ENCODE peak calls at places on chromosomes 1 and 21, in ten cellular contexts. Y, J, B, R, V, H, T, U, D and M are unnamed samples.

GRCh38 chr1:26155370-26156284 is 3.3 kb upstream of the FAM110D start:
- DNase-seq in T (no peak), D (no peak), Y (no peak), U (no peak), B (no peak), R (no peak), H (no peak), V (no peak), J (no peak), M (no peak)

GRCh38 chr1:45230537-45230936 is 24.1 kb upstream of the ZSWIM5 start:
- DNase-seq in H (no peak), T (no peak), D (no peak), V (no peak), J (no peak), R (no peak), U (no peak), B (no peak), Y (no peak), M (no peak)

GRCh38 chr21:14888202-14888601 is 176.6 kb downstream of the NRIP1 start:
- DNase-seq in Y (no peak), T (no peak), R (no peak), B (no peak), V (no peak), U (no peak), H (no peak), J (no peak), D (no peak), M (no peak)

GRCh38 chr1:67889940-67890567 is 56.8 kb upstream of the GNG12 start:
- DNase-seq in Y (peak), V (no peak), U (peak), B (peak), H (no peak), R (no peak), D (peak), T (no peak), J (no peak), M (no peak)

GRCh38 chr1:203682401-203683383 is 56.1 kb downstream of the ATP2B4 start:
- DNase-seq in Y (peak), V (no peak), U (no peak), R (peak), J (no peak), T (no peak), D (peak), H (peak), B (no peak), M (no peak)

GRCh38 chr1:156859523-156860112 is 701 bp upstream of the INSRR start:
- DNase-seq in U (peak), H (no peak), D (peak), B (peak), J (no peak), R (no peak), Y (no peak), T (no peak), V (peak), M (peak)

GRCh38 chr1:32063261-32063681 is 9.5 kb upstream of the TMEM39B start:
- DNase-seq in R (no peak), U (peak), J (no peak), H (no peak), Y (peak), V (no peak), B (peak), D (peak), T (peak), M (peak)

GRCh38 chr1:244751271-244751895 is 84.1 kb upstream of the COX20 start:
- DNase-seq in B (no peak), R (no peak), V (no peak), D (no peak), J (no peak), U (no peak), H (no peak), Y (no peak), T (no peak), M (no peak)

GRCh38 chr21:14306143-14306907 is 76.6 kb downstream of the HSPA13 start:
- DNase-seq in U (peak), Y (peak), B (no peak), V (no peak), J (no peak), D (peak), R (no peak), H (no peak), T (no peak), M (no peak)

GRCh38 chr21:41877901-41878830 is 978 bp downstream of the PRDM15 start:
- DNase-seq in J (no peak), R (no peak), B (peak), U (peak), H (peak), D (peak), Y (peak), T (peak), V (no peak), M (peak)

GRCh38 chr1:197200468-197200899 is 54.0 kb upstream of the ASPM start:
- DNase-seq in U (peak), T (no peak), H (no peak), D (peak), V (peak), J (no peak), B (peak), Y (peak), R (no peak), M (no peak)

GRCh38 chr1:212315907-212316306 is 30.7 kb downstream of the PPP2R5A start:
- DNase-seq in R (peak), D (peak), T (no peak), V (no peak), U (peak), H (peak), B (peak), Y (no peak), J (no peak), M (no peak)

GRCh38 chr21:42521805-42522204 is 8.2 kb downstream of the SLC37A1 start:
- DNase-seq in U (no peak), R (no peak), J (no peak), D (no peak), V (no peak), Y (no peak), T (no peak), H (no peak), B (no peak), M (no peak)

GRCh38 chr1:209040351-209040750 is 543.2 kb upstream of the CAMK1G start:
- DNase-seq in U (no peak), V (no peak), H (no peak), D (no peak), R (no peak), B (peak), T (no peak), J (no peak), Y (no peak), M (no peak)

GRCh38 chr1:168007691-168008090 is 70.8 kb upstream of the MPC2 start:
- DNase-seq in U (no peak), B (no peak), R (no peak), T (no peak), J (no peak), D (no peak), Y (no peak), V (no peak), H (no peak), M (no peak)

GRCh38 chr1:52727114-52727586 is 897 bp downstream of the ZYG11B start:
- DNase-seq in J (no peak), H (no peak), T (peak), R (peak), Y (no peak), U (no peak), V (peak), D (no peak), B (peak), M (peak)

GRCh38 chr21:34511787-34512451 is at the start of gene KCNE1:
- DNase-seq in J (peak), V (no peak), R (no peak), U (peak), H (no peak), B (no peak), Y (no peak), T (no peak), D (peak), M (no peak)

GRCh38 chr1:24300971-24301370 is 18.2 kb upstream of the GRHL3 start:
- DNase-seq in V (no peak), B (peak), J (no peak), Y (no peak), H (no peak), R (no peak), D (no peak), T (no peak), U (no peak), M (no peak)

GRCh38 chr1:201503397-201504176 is 3.3 kb downstream of the CSRP1 start:
- DNase-seq in T (no peak), U (peak), V (peak), Y (peak), B (peak), J (peak), H (peak), D (peak), R (no peak), M (no peak)

GRCh38 chr21:25280061-25280460 is 327.2 kb downstream of the MRPL39 start:
- DNase-seq in R (no peak), U (no peak), Y (no peak), J (no peak), H (no peak), B (no peak), D (no peak), V (no peak), T (no peak), M (no peak)

GRCh38 chr21:25281134-25281533 is 326.1 kb downstream of the MRPL39 start:
- DNase-seq in U (no peak), J (no peak), B (no peak), R (no peak), V (no peak), H (no peak), Y (no peak), D (no peak), T (no peak), M (no peak)

GRCh38 chr21:25283720-25284119 is 323.6 kb downstream of the MRPL39 start:
- DNase-seq in H (no peak), Y (peak), T (no peak), V (peak), D (peak), U (peak), B (no peak), R (peak), J (no peak), M (peak)
- TF ChIP-seq CTCF in H (peak), Y (peak), T (peak), V (peak), D (peak), U (peak), B (no peak), R (peak), J (no peak), M (peak)

GRCh38 chr1:79198841-79199240 is 192.3 kb upstream of the ADGRL4 start:
- DNase-seq in U (peak), V (no peak), H (no peak), D (peak), R (no peak), Y (peak), T (no peak), B (peak), J (no peak), M (no peak)

GRCh38 chr1:79193211-79194079 is 186.9 kb upstream of the ADGRL4 start:
- DNase-seq in T (peak), H (peak), Y (peak), B (peak), R (peak), J (no peak), V (no peak), D (peak), U (peak), M (no peak)

GRCh38 chr1:79197421-79197820 is 190.9 kb upstream of the ADGRL4 start:
- DNase-seq in J (no peak), R (peak), D (peak), T (no peak), V (no peak), B (peak), U (peak), Y (peak), H (no peak), M (no peak)
- TF ChIP-seq CTCF in J (peak), R (peak), D (peak), T (peak), V (peak), B (no peak), U (peak), Y (peak), H (no peak), M (peak)

GRCh38 chr1:115041654-115042053 is 12.0 kb downstream of the TSHB start:
- DNase-seq in H (no peak), U (peak), B (peak), V (no peak), R (no peak), D (no peak), J (no peak), Y (no peak), T (no peak), M (no peak)
- TF ChIP-seq CTCF in H (peak), U (peak), B (peak), V (peak), R (no peak), D (peak), J (no peak), Y (peak), T (peak), M (peak)

DNA sequence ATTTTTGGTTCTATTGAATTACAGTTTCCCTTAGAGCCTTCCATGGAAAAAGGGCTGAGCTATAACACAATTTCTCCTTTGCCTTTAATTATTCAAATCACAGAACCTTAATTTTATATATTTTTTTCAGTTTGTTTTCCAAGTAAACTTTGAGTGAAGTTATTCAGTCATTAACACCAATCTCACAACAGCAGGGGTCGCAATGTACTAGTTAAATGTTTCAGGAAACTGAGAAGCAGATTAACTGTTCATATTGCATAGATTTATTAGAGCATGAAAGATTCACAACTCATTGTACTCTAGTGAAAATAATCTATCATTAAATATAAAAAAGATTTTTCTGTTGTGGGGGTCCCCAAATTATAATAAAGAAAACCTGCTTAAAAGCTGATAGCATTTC is 64.1 kb downstream of the KIFAP3 start:
- DNase-seq in B (no peak), D (peak), U (peak), Y (peak), R (peak), J (no peak), V (peak), T (no peak), H (peak), M (peak)
- TF ChIP-seq CTCF in B (peak), D (peak), U (peak), Y (peak), R (peak), J (peak), V (peak), T (peak), H (no peak), M (peak)

GRCh38 chr1:119674835-119675289 is 26.8 kb upstream of the ZNF697 start:
- DNase-seq in B (peak), U (peak), R (peak), D (peak), V (no peak), H (no peak), T (no peak), Y (peak), J (no peak), M (peak)
- TF ChIP-seq CTCF in B (peak), U (peak), R (no peak), D (peak), V (no peak), H (no peak), T (peak), Y (no peak), J (no peak), M (peak)

GRCh38 chr1:154276797-154277196 is 4.4 kb downstream of the HAX1 start:
- DNase-seq in Y (no peak), H (peak), V (no peak), T (no peak), U (peak), J (no peak), D (no peak), B (no peak), R (no peak), M (no peak)
- TF ChIP-seq CTCF in Y (peak), H (no peak), V (peak), T (peak), U (peak), J (peak), D (peak), B (peak), R (peak), M (peak)

GRCh38 chr1:100423832-100424337 is 71.6 kb downstream of the CDC14A start:
- DNase-seq in J (no peak), R (no peak), B (no peak), U (no peak), V (no peak), Y (no peak), H (no peak), T (peak), D (no peak), M (peak)
- TF ChIP-seq CTCF in J (no peak), R (no peak), B (no peak), U (no peak), V (no peak), Y (no peak), H (no peak), T (peak), D (no peak), M (peak)

DNA sequence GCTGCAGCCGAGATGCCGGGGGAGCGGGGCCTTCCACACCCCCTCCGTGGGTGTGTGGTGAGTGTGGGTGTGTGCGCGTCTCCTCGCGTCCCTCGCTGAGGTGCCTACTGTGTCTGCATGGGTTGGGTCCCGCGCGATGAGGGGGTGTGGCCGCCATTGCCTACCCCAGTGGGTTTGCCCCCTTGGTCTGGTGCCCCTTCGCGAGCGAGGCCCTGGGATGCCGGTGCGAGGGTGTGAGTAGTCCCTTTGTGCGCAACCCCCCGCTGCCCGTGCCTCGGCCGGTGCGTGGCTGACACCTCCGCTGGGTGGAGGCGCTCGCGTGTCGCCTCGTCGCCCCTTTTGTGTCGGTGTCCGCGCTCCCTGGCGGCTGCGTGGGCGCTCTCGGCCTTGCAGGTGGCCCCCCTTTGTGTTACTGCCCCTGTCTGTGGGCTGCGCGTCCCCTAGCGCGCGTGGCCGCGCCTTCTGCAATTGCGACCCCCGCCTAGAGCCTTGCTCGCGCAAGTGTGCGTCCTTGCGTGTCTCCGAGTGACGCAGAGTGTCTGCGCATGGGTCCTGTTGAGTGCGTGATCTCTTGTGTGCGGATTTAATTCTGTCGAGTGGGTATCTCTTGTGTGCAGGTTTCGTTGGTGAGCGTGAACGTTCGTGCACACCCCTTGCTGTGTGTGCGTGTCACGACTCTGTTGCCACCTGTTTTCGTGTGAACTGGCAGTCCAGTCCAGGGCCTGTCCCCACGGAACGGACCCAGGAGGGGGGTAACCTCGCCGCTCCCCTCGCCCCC is 552 bp downstream of the TTC3 start:
- DNase-seq in Y (peak), J (no peak), B (no peak), U (peak), D (peak), V (peak), H (no peak), R (no peak), T (peak), M (peak)
- TF ChIP-seq CTCF in Y (no peak), J (peak), B (no peak), U (peak), D (no peak), V (no peak), H (no peak), R (no peak), T (peak), M (peak)

DNA sequence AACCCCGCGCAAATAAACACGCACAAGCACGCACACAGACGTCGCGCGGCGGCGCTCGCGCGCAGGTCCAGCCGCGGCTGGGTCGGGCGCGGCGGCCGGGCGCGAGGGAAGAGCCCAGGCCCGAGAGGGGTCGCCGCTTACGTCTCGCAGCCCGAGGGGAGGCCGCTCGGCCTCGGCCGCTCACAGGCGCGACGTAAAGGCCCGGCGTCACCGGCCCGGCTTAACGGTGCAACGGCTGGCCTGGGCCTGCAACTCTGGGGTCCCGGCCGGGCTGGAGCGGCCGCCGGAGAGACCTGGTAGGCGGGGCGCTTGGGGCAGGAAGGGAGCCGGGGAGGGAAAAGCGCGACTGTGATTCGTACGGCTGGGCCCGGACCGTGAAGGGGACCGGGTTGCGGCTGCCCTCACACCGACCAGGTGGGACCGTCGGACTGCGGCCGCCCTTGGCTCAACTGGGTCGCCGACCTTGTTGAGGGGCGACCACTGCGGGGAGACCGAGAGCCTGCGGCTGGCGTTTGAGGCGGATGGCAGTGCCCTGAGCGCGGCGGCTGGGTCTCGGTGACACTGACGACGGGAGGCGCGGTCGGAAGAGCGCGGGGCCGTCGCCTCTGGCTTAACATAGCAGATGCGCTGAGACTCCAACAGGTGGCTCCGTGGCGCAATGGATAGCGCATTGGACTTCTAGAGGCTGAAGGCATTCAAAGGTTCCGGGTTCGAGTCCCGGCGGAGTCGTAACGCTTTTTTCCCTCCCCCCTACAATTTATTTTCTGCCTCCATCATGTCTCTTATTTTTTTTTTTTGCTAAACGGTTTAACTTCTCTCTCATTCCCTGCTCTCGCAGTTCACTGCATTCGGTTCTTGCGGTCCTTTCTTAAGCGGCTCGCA is 31.8 kb downstream of the DNTTIP2 start:
- DNase-seq in U (peak), T (peak), J (peak), D (peak), Y (peak), B (peak), V (peak), R (peak), H (peak), M (peak)
- TF ChIP-seq CTCF in U (no peak), T (peak), J (no peak), D (peak), Y (no peak), B (no peak), V (no peak), R (no peak), H (no peak), M (no peak)